ENCODE peak calls at places on chromosome 13, in nine cellular contexts. One of them, this sample, is unnamed.

GRCh38 chr13:51444922-51445321 is 7.9 kb downstream of the INTS6 start:
- DNase-seq in CD8-positive, alpha-beta T cell: no peak
- DNase-seq in effector memory CD4-positive, alpha-beta T cell: no peak
- DNase-seq in OCI-LY7: no peak
- DNase-seq in cardiac muscle cell: no peak
- DNase-seq in pancreas: no peak
- DNase-seq in adrenal gland: no peak
- DNase-seq in mesenchymal stem cell: peak; percentile 55
- DNase-seq in HepG2: no peak
- DNase-seq in this sample: no peak

GRCh38 chr13:28408235-28408848 is 86.6 kb downstream of the FLT1 start:
- DNase-seq in CD8-positive, alpha-beta T cell: no peak
- DNase-seq in effector memory CD4-positive, alpha-beta T cell: no peak
- DNase-seq in OCI-LY7: no peak
- DNase-seq in cardiac muscle cell: peak; percentile 76
- DNase-seq in pancreas: no peak
- DNase-seq in adrenal gland: peak; percentile 31
- DNase-seq in mesenchymal stem cell: peak; percentile 28
- DNase-seq in HepG2: no peak
- DNase-seq in this sample: peak; percentile 21

GRCh38 chr13:64529874-64530485 is 2700.2 kb downstream of the PCDH9 start:
- DNase-seq in CD8-positive, alpha-beta T cell: no peak
- DNase-seq in effector memory CD4-positive, alpha-beta T cell: no peak
- DNase-seq in OCI-LY7: peak; percentile 17
- DNase-seq in cardiac muscle cell: peak; percentile 34
- DNase-seq in pancreas: no peak
- DNase-seq in adrenal gland: no peak
- DNase-seq in mesenchymal stem cell: peak; percentile 7
- DNase-seq in HepG2: peak; percentile 9
- DNase-seq in this sample: no peak

GRCh38 chr13:48928781-48929430 is 46.8 kb upstream of the FNDC3A start:
- DNase-seq in CD8-positive, alpha-beta T cell: no peak
- DNase-seq in effector memory CD4-positive, alpha-beta T cell: no peak
- DNase-seq in OCI-LY7: no peak
- DNase-seq in cardiac muscle cell: no peak
- DNase-seq in pancreas: no peak
- DNase-seq in adrenal gland: no peak
- DNase-seq in mesenchymal stem cell: no peak
- DNase-seq in HepG2: peak; percentile 27
- DNase-seq in this sample: no peak

GRCh38 chr13:53160211-53160610 is 131.6 kb downstream of the OLFM4 start:
- DNase-seq in CD8-positive, alpha-beta T cell: no peak
- DNase-seq in effector memory CD4-positive, alpha-beta T cell: no peak
- DNase-seq in OCI-LY7: no peak
- DNase-seq in cardiac muscle cell: no peak
- DNase-seq in pancreas: no peak
- DNase-seq in adrenal gland: no peak
- DNase-seq in mesenchymal stem cell: no peak
- DNase-seq in HepG2: no peak
- DNase-seq in this sample: no peak

GRCh38 chr13:81017525-81018152 is 676.7 kb upstream of the SPRY2 start:
- DNase-seq in CD8-positive, alpha-beta T cell: no peak
- DNase-seq in effector memory CD4-positive, alpha-beta T cell: no peak
- DNase-seq in OCI-LY7: peak; percentile 46
- DNase-seq in cardiac muscle cell: peak; percentile 67
- DNase-seq in pancreas: no peak
- DNase-seq in adrenal gland: no peak
- DNase-seq in mesenchymal stem cell: peak; percentile 62
- DNase-seq in HepG2: peak; percentile 28
- DNase-seq in this sample: no peak

GRCh38 chr13:48567521-48568331 is 34.8 kb upstream of the RCBTB2 start:
- DNase-seq in CD8-positive, alpha-beta T cell: no peak
- DNase-seq in effector memory CD4-positive, alpha-beta T cell: no peak
- DNase-seq in OCI-LY7: no peak
- DNase-seq in cardiac muscle cell: no peak
- DNase-seq in pancreas: no peak
- DNase-seq in adrenal gland: peak; percentile 74
- DNase-seq in mesenchymal stem cell: no peak
- DNase-seq in HepG2: peak; percentile 70
- DNase-seq in this sample: no peak

GRCh38 chr13:102517959-102518358 is 78.8 kb upstream of the TPP2 start:
- DNase-seq in CD8-positive, alpha-beta T cell: no peak
- DNase-seq in effector memory CD4-positive, alpha-beta T cell: no peak
- DNase-seq in OCI-LY7: no peak
- DNase-seq in cardiac muscle cell: no peak
- DNase-seq in pancreas: no peak
- DNase-seq in adrenal gland: no peak
- DNase-seq in mesenchymal stem cell: no peak
- DNase-seq in HepG2: no peak
- DNase-seq in this sample: no peak

GRCh38 chr13:27533155-27533643 is 82.8 kb upstream of the MTIF3 start:
- DNase-seq in CD8-positive, alpha-beta T cell: peak; percentile 49
- DNase-seq in effector memory CD4-positive, alpha-beta T cell: no peak
- DNase-seq in OCI-LY7: peak; percentile 14
- DNase-seq in cardiac muscle cell: peak; percentile 91
- DNase-seq in pancreas: peak; percentile 90
- DNase-seq in adrenal gland: peak; percentile 88
- DNase-seq in mesenchymal stem cell: peak; percentile 69
- DNase-seq in HepG2: peak; percentile 65
- DNase-seq in this sample: peak; percentile 87

DNA sequence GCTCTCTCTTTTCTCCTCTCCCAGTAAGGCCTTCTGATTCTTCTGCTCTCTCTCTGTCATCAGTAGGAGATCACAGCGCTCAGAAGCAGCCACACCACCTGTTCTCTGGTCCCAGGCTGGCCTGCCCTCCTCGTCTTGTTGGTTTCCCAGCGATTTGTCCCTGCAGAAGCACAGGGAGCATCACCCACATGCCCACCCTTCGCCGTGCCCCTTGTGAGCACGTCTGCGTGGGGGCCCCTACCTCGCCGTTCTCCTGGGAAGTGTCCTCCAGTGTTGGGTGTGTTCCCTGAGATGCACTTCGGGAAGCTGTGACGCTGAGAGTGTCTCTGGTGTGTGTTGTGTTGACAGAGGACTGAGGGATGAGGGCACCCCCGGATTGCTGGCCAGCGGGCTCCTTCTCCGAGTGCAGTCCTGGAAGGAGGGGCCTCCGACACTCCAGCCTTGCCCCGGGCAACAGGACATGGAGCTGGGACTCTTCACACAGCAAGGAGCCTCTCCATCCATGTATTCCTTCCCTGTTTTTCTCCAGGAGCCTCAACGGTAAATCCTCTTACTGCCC is 61.2 kb downstream of the SOX1 start:
- DNase-seq in CD8-positive, alpha-beta T cell: no peak
- DNase-seq in effector memory CD4-positive, alpha-beta T cell: no peak
- DNase-seq in OCI-LY7: no peak
- DNase-seq in cardiac muscle cell: no peak
- DNase-seq in pancreas: no peak
- DNase-seq in adrenal gland: no peak
- DNase-seq in mesenchymal stem cell: no peak
- DNase-seq in HepG2: no peak
- DNase-seq in this sample: no peak
- H3K36me3 ChIP-seq in CD8-positive, alpha-beta T cell: no peaks in the 10 kb centered on the region
- H3K36me3 ChIP-seq in effector memory CD4-positive, alpha-beta T cell: no peaks in the 10 kb centered on the region
- H3K36me3 ChIP-seq in OCI-LY7: no peaks in the 10 kb centered on the region
- H3K36me3 ChIP-seq in cardiac muscle cell: no peaks in the 10 kb centered on the region
- H3K36me3 ChIP-seq in pancreas: no peaks in the 10 kb centered on the region
- H3K36me3 ChIP-seq in adrenal gland: no peaks in the 10 kb centered on the region
- H3K36me3 ChIP-seq in mesenchymal stem cell: no peaks in the 10 kb centered on the region
- H3K36me3 ChIP-seq in HepG2: no peaks in the 10 kb centered on the region
- H3K36me3 ChIP-seq in this sample: no peaks in the 10 kb centered on the region

GRCh38 chr13:32951580-32951979 is 64.6 kb upstream of the KL start:
- DNase-seq in CD8-positive, alpha-beta T cell: no peak
- DNase-seq in effector memory CD4-positive, alpha-beta T cell: no peak
- DNase-seq in OCI-LY7: no peak
- DNase-seq in cardiac muscle cell: no peak
- DNase-seq in pancreas: no peak
- DNase-seq in adrenal gland: no peak
- DNase-seq in mesenchymal stem cell: no peak
- DNase-seq in HepG2: no peak
- DNase-seq in this sample: no peak

GRCh38 chr13:32962342-32962741 is 53.9 kb upstream of the KL start:
- DNase-seq in CD8-positive, alpha-beta T cell: no peak
- DNase-seq in effector memory CD4-positive, alpha-beta T cell: no peak
- DNase-seq in OCI-LY7: no peak
- DNase-seq in cardiac muscle cell: no peak
- DNase-seq in pancreas: no peak
- DNase-seq in adrenal gland: no peak
- DNase-seq in mesenchymal stem cell: no peak
- DNase-seq in HepG2: no peak
- DNase-seq in this sample: no peak

GRCh38 chr13:32955881-32956594 is 60.2 kb upstream of the KL start:
- DNase-seq in CD8-positive, alpha-beta T cell: no peak
- DNase-seq in effector memory CD4-positive, alpha-beta T cell: no peak
- DNase-seq in OCI-LY7: no peak
- DNase-seq in cardiac muscle cell: no peak
- DNase-seq in pancreas: no peak
- DNase-seq in adrenal gland: no peak
- DNase-seq in mesenchymal stem cell: no peak
- DNase-seq in HepG2: no peak
- DNase-seq in this sample: no peak

GRCh38 chr13:32961724-32962123 is 54.5 kb upstream of the KL start:
- DNase-seq in CD8-positive, alpha-beta T cell: no peak
- DNase-seq in effector memory CD4-positive, alpha-beta T cell: no peak
- DNase-seq in OCI-LY7: no peak
- DNase-seq in cardiac muscle cell: no peak
- DNase-seq in pancreas: no peak
- DNase-seq in adrenal gland: no peak
- DNase-seq in mesenchymal stem cell: no peak
- DNase-seq in HepG2: no peak
- DNase-seq in this sample: no peak

DNA sequence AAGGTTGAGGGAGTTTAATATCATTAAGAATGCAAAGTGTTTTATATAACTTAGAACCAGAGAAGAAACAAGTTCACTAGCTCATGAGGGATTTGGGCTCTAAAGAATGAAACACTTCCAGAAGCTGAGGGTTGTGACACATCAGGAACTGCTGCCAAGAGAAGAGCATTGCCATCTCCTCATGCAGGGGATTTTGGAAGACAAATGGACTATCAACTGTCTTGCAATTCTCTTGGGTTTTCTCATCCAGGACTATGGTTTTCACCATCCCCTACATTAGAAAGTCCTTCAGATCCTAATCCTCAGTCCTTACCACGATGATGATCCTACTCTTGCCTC is 59.7 kb upstream of the KL start:
- DNase-seq in CD8-positive, alpha-beta T cell: no peak
- DNase-seq in effector memory CD4-positive, alpha-beta T cell: no peak
- DNase-seq in OCI-LY7: no peak
- DNase-seq in cardiac muscle cell: no peak
- DNase-seq in pancreas: no peak
- DNase-seq in adrenal gland: no peak
- DNase-seq in mesenchymal stem cell: no peak
- DNase-seq in HepG2: no peak
- DNase-seq in this sample: no peak
- H3K27ac ChIP-seq in CD8-positive, alpha-beta T cell: no peak overlapping the region
- H3K27ac ChIP-seq in effector memory CD4-positive, alpha-beta T cell: no peak overlapping the region
- H3K27ac ChIP-seq in OCI-LY7: no peak overlapping the region
- H3K27ac ChIP-seq in cardiac muscle cell: no peak overlapping the region
- H3K27ac ChIP-seq in pancreas: no peak overlapping the region
- H3K27ac ChIP-seq in adrenal gland: no peak overlapping the region
- H3K27ac ChIP-seq in mesenchymal stem cell: peak overlapping the region; percentile 43
- H3K27ac ChIP-seq in HepG2: no peak overlapping the region
- H3K27ac ChIP-seq in this sample: no peak overlapping the region

DNA sequence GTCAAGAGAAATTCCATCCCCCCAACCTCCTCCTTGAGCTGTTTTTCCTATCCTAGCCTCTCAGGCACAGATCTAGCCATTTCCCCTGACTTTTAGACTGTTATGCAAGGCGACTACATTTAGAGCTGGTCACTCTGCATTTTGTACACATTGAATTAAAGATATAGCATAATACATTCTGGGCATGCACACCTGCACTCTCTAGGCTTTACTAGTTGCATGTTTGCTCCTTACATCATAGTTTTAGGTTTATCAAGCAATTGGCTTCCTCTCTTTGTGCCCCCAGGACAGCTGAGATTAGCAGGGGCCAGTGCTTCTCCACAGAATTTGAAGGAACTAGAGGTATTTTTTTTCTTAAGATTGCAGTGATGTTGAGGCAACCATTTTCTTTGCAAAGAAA is 19.5 kb downstream of the GPC6 start:
- DNase-seq in CD8-positive, alpha-beta T cell: no peak
- DNase-seq in effector memory CD4-positive, alpha-beta T cell: no peak
- DNase-seq in OCI-LY7: no peak
- DNase-seq in cardiac muscle cell: no peak
- DNase-seq in pancreas: no peak
- DNase-seq in adrenal gland: no peak
- DNase-seq in mesenchymal stem cell: no peak
- DNase-seq in HepG2: no peak
- DNase-seq in this sample: no peak
- H3K36me3 ChIP-seq in CD8-positive, alpha-beta T cell: no peaks in the 10 kb centered on the region
- H3K36me3 ChIP-seq in effector memory CD4-positive, alpha-beta T cell: no peaks in the 10 kb centered on the region
- H3K36me3 ChIP-seq in OCI-LY7: no peaks in the 10 kb centered on the region
- H3K36me3 ChIP-seq in cardiac muscle cell: no peaks in the 10 kb centered on the region
- H3K36me3 ChIP-seq in pancreas: no peaks in the 10 kb centered on the region
- H3K36me3 ChIP-seq in adrenal gland: no peaks in the 10 kb centered on the region
- H3K36me3 ChIP-seq in mesenchymal stem cell: no peaks in the 10 kb centered on the region
- H3K36me3 ChIP-seq in HepG2: no peaks in the 10 kb centered on the region
- H3K36me3 ChIP-seq in this sample: no peaks in the 10 kb centered on the region

DNA sequence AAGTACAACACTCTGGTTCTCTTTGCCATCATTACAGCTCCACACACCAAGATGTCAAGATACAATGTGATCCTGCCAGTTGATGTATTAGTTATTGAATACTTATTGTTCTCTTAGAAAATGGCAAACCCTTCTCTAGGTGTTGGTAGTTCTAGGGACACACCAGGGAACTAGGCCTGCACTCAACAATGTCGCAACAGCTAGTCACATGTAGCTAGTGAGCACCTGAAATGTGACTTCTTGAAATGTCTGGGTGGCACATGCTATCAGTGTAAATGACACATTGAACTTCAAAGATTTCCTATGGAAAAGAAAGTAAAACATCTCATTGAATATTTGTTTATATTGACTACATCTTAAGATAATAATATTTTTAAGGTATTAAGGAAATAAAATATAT is 49.7 kb downstream of the DACH1 start:
- DNase-seq in CD8-positive, alpha-beta T cell: no peak
- DNase-seq in effector memory CD4-positive, alpha-beta T cell: no peak
- DNase-seq in OCI-LY7: no peak
- DNase-seq in cardiac muscle cell: no peak
- DNase-seq in pancreas: no peak
- DNase-seq in adrenal gland: no peak
- DNase-seq in mesenchymal stem cell: no peak
- DNase-seq in HepG2: no peak
- DNase-seq in this sample: no peak
- H3K27ac ChIP-seq in CD8-positive, alpha-beta T cell: no peak overlapping the region
- H3K27ac ChIP-seq in effector memory CD4-positive, alpha-beta T cell: no peak overlapping the region
- H3K27ac ChIP-seq in OCI-LY7: no peak overlapping the region
- H3K27ac ChIP-seq in cardiac muscle cell: no peak overlapping the region
- H3K27ac ChIP-seq in pancreas: no peak overlapping the region
- H3K27ac ChIP-seq in adrenal gland: no peak overlapping the region
- H3K27ac ChIP-seq in mesenchymal stem cell: no peak overlapping the region
- H3K27ac ChIP-seq in HepG2: no peak overlapping the region
- H3K27ac ChIP-seq in this sample: no peak overlapping the region